ENCODE peak calls at places on chromosomes 7 and 10, in seven cellular contexts. P is foreskin keratinocyte; D is mucosa of descending colon; A is natural killer cell; J is activated T-cell treated with anti-CD3 and anti-CD28 coated beads, Interleukin-2, amount 50 U/mL, for 4 hours; X is SK-N-SH treated with all-trans-retinoic acid at 6 μM for 48 hours; Z is aorta. V is an unnamed sample.

GRCh38 chr10:63720072-63720537 is 198.9 kb downstream of the REEP3 start:
- ATAC-seq in Z (peak; percentile 54), D (peak; percentile 91), A (peak; percentile 76), X (peak; percentile 15), J (peak; percentile 50), P (peak; percentile 60), V (peak; percentile 66)

GRCh38 chr7:132461043-132461592 is 115.2 kb downstream of the PLXNA4 start:
- ATAC-seq in A (peak; percentile 80), J (no peak), D (no peak), Z (no peak), X (no peak), P (no peak), V (peak; percentile 83)

GRCh38 chr7:149284343-149284742 is 22.3 kb downstream of the ZNF783 start:
- ATAC-seq in A (no peak), P (peak; percentile 0), X (no peak), Z (no peak), J (no peak), D (no peak), V (no peak)

GRCh38 chr10:110305767-110306451 is 1.2 kb upstream of the SMNDC1 start:
- ATAC-seq in P (peak; percentile 75), A (peak; percentile 47), Z (peak; percentile 74), X (peak; percentile 61), J (peak; percentile 59), D (peak; percentile 59), V (peak; percentile 69)

GRCh38 chr7:87810130-87810529 is 66.0 kb downstream of the SLC25A40 start:
- ATAC-seq in D (no peak), Z (no peak), X (no peak), J (no peak), P (no peak), A (no peak), V (no peak)

GRCh38 chr10:14382022-14382421 is 51.3 kb upstream of the FRMD4A start:
- ATAC-seq in X (no peak), A (peak; percentile 46), D (no peak), P (no peak), Z (no peak), J (peak; percentile 76), V (peak; percentile 44)

GRCh38 chr10:119030421-119031250 is 1.1 kb downstream of the NANOS1 start:
- ATAC-seq in A (peak; percentile 42), D (peak; percentile 66), J (peak; percentile 61), X (peak; percentile 26), Z (no peak), P (peak; percentile 19), V (peak; percentile 66)

GRCh38 chr10:3889961-3890522 is 105.0 kb upstream of the KLF6 start:
- ATAC-seq in A (no peak), P (no peak), D (no peak), J (no peak), Z (no peak), X (peak; percentile 4), V (no peak)

GRCh38 chr10:98195132-98195531 is 60.7 kb downstream of the R3HCC1L start:
- ATAC-seq in Z (no peak), P (no peak), J (no peak), X (peak; percentile 25), A (no peak), D (no peak), V (peak; percentile 72)

GRCh38 chr7:43303740-43304241 is 191.3 kb downstream of the HECW1 start:
- ATAC-seq in J (peak; percentile 60), Z (no peak), D (no peak), P (no peak), X (no peak), A (no peak), V (peak; percentile 77)

GRCh38 chr10:85612378-85612775 is 754.2 kb downstream of the GRID1 start:
- ATAC-seq in X (no peak), P (no peak), D (peak; percentile 62), J (peak; percentile 67), Z (no peak), A (peak; percentile 85), V (peak; percentile 92)

V was measured in activated T-helper 17 cell treated with anti-CD3 and anti-CD28 coated beads, Interleukin-2, amount 50 U/mL, for 72 hours.